ENCODE peak calls at places on chromosomes 4 and X, in five cellular contexts. V is mammary epithelial cell, F is kidney epithelial cell, J is tibial artery, B is hepatocyte. H is an unnamed sample.

GRCh38 chr4:43457866-43458265 is 565.4 kb downstream of the GRXCR1 start:
- DNase-seq in J (no peak), V (peak), F (peak), B (no peak), H (peak)

GRCh38 chrX:77949840-77950239 is 19.6 kb downstream of the PGAM4 start:
- DNase-seq in F (no peak), J (no peak), V (no peak), B (no peak), H (no peak)

GRCh38 chr4:683982-684571 is 4.9 kb downstream of the SLC49A3 start:
- DNase-seq in B (peak), V (no peak), F (no peak), J (peak), H (peak)

GRCh38 chr4:175290401-175290800 is 372.2 kb downstream of the ADAM29 start:
- DNase-seq in B (no peak), V (no peak), F (no peak), J (no peak), H (no peak)

GRCh38 chr4:52243367-52243766 is 192.3 kb downstream of the SPATA18 start:
- DNase-seq in F (no peak), J (no peak), V (no peak), B (no peak), H (no peak)

GRCh38 chr4:186726440-186727148 is 2.9 kb upstream of the FAT1 start:
- DNase-seq in V (peak), J (peak), F (no peak), B (peak), H (peak)

GRCh38 chr4:1409079-1409805 is 3.0 kb upstream of the NKX1-1 start:
- DNase-seq in J (no peak), F (no peak), V (no peak), B (no peak), H (no peak)

GRCh38 chrX:148958896-148959295 is 458.5 kb downstream of the AFF2 start:
- DNase-seq in F (no peak), V (no peak), J (no peak), B (peak), H (no peak)

GRCh38 chr4:168811793-168812651 is 198.0 kb downstream of the CBR4 start:
- DNase-seq in V (peak), B (peak), F (no peak), J (no peak), H (peak)

GRCh38 chrX:155148724-155149537 is 67.3 kb upstream of the VBP1 start:
- DNase-seq in B (no peak), J (no peak), V (peak), F (no peak), H (no peak)

GRCh38 chr4:183444953-183445543 is 612 bp downstream of the CDKN2AIP start:
- DNase-seq in F (no peak), B (no peak), J (peak), V (no peak), H (peak)

GRCh38 chrX:129984196-129984962 is 1.9 kb downstream of the BCORL1 start:
- DNase-seq in V (no peak), F (no peak), J (peak), B (peak), H (no peak)

GRCh38 chr4:99028187-99028586 is 32.7 kb downstream of the METAP1 start:
- DNase-seq in B (no peak), J (no peak), F (no peak), V (peak), H (peak)

GRCh38 chr4:169341490-169341889 is 70.7 kb upstream of the SH3RF1 start:
- DNase-seq in F (no peak), B (no peak), J (no peak), V (peak), H (no peak)

GRCh38 chrX:129123795-129124194 is 399.5 kb downstream of the SMARCA1 start:
- DNase-seq in J (no peak), V (no peak), B (no peak), F (no peak), H (no peak)

GRCh38 chr4:141391771-141392170 is 171.1 kb downstream of the ZNF330 start:
- DNase-seq in B (no peak), F (peak), J (no peak), V (peak), H (peak)

GRCh38 chr4:125317526-125317880 is 2.7 kb downstream of the FAT4 start:
- DNase-seq in J (peak), B (peak), V (peak), F (no peak), H (peak)

DNA sequence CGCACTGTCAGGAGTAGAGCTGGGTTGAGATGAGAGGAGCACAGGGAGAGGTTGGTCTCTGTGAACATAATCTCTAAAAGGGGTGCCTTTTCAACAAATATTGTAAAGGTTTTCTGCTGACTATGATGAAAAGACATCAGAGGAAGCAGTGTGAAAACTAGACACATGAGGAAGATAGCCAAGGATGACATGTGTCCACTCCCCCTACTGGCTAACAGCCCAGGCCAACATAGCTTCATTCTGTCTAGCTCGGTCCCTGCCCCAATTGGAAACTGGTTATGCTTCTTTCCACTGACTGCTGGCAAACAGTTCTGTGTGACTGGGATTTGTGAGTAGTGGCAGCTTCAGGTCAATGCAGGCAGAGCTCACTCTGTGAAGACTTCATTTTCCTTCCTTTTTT is 115.4 kb upstream of the ESX1 start:
- DNase-seq in J (no peak), F (no peak), B (peak), V (peak), H (peak)
- TF ChIP-seq CTCF in J (no peak), F (peak), B (no peak), V (peak), H (peak)

GRCh38 chr4:184821242-184821641 is 4.5 kb downstream of the ACSL1 start:
- DNase-seq in F (no peak), V (no peak), B (no peak), J (no peak), H (no peak)
- H3K4me3 ChIP-seq in F (no peak), V (no peak), B (no peak), J (no peak), H (no peak)

GRCh38 chrX:112877771-112878173 is 37.1 kb upstream of the AMOT start:
- DNase-seq in F (no peak), V (no peak), J (no peak), B (no peak), H (no peak)

GRCh38 chrX:112868586-112868985 is 28.0 kb upstream of the AMOT start:
- DNase-seq in J (no peak), B (peak), F (no peak), V (no peak), H (no peak)

GRCh38 chrX:112874614-112875013 is 34.0 kb upstream of the AMOT start:
- DNase-seq in B (no peak), V (no peak), F (no peak), J (no peak), H (no peak)

DNA sequence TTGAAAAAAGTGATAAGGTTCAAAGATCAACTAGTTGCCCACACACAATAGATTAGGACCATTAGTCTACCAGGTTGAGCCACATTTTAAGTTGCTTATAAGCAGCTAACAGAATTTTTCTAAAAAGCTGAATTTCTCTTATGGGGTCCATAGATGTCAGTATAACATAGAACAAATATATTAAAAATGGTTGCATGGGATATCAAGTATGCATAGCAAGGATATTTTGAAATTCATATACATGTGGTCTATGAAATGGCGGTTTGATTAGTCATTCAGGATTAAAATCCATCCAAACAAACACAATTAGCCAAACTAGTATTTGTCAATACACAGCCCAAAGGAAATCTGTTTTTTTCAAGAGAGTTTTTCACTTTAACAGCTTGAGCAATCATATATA is 33.5 kb upstream of the AMOT start:
- DNase-seq in B (no peak), F (no peak), J (no peak), V (no peak), H (no peak)
- TF ChIP-seq CTCF in B (peak), F (no peak), J (peak), V (no peak), H (no peak)

GRCh38 chrX:37846141-37846540 is 1.2 kb downstream of the DYNLT3 start:
- DNase-seq in J (no peak), B (no peak), F (no peak), V (peak), H (peak)
- H3K4me3 ChIP-seq in J (peak), B (peak), F (peak), V (no peak), H (no peak)

GRCh38 chr4:6885953-6886557 is 23.6 kb upstream of the TBC1D14 start:
- DNase-seq in J (peak), V (peak), F (peak), B (no peak), H (peak)
- TF ChIP-seq CTCF in J (peak), V (peak), F (peak), B (peak), H (peak)

GRCh38 chr4:121062466-121062975 is 9.8 kb downstream of the NDNF start:
- DNase-seq in B (no peak), J (no peak), F (no peak), V (no peak), H (peak)
- H3K4me3 ChIP-seq in B (no peak), J (no peak), F (no peak), V (no peak), H (no peak)

DNA sequence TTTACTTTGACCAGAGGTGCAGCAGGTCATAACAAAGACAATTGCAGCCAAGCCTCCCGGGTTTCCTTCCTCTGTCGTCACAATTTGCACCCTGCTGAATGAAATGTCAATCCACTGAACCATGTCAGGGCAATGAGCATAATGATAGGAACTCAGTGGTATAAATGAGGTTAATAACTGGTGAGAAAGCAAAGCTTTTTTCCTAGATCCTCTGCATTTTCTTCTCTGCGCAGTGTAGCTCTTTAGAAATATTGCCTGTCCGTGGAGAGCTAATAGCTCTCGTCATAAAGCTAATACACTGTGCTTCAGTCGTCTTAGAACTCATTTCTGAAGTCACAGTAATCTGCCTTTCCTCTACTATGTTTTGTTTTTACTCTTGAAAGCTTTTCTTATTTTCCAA is 1960.1 kb upstream of the ADGRL3 start:
- DNase-seq in B (no peak), V (no peak), F (no peak), J (no peak), H (no peak)
- TF ChIP-seq CTCF in B (no peak), V (no peak), F (no peak), J (no peak), H (no peak)

DNA sequence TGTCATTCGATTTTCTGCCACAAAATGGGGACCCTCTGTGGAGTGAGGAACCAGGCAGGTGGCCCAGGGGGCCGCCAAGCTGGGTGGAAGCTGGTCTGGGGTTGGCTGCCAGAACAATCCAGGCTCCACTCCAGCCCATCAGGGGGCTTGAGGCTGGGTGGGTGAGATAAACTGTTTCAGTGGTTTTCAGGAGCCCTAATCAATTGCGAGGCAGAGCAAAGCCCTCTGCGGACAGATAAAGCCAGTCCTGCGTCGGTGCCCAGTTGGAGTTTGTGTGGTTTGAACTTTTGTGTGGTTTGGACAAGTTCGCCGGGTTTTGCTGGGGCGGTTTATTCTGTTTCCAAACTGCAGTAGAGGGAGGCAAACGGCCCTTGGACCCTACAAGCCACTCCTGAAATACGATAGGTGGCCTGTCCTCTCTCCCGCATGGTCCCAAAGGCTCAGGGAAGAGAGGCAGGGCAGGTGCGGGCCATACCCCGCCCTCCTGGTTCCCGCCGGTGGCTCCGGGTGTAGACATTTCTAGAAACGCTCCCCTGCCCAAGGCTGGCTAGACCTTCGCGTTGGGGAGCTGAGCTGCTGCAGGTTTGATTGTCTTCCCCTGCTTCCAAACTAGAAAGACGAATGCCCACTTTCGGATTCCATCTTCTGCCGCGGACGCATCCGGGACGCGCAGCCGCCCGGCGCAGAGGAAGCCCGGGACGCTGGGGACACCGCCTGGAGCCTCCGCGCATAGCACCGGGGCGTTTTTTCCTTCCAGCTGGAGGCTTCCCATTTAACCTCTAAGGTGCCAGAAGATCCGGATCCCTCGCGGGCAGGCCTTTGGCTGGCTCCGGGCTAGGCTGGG is 169.0 kb upstream of the BCOR start:
- DNase-seq in F (no peak), V (peak), B (peak), J (peak), H (peak)
- H3K4me3 ChIP-seq in F (peak), V (peak), B (peak), J (peak), H (peak)

GRCh38 chr4:65791807-65792308 is 121.6 kb upstream of the EPHA5 start:
- DNase-seq in J (no peak), V (peak), F (peak), B (peak), H (peak)
- TF ChIP-seq CTCF in J (no peak), V (no peak), F (no peak), B (no peak), H (no peak)

H was measured in bronchial epithelial cell.